ENCODE peak calls at places on chromosomes 16 and 17, in five cellular contexts. O is T-helper 1 cell, M is colonic mucosa, P is astrocyte, U is fibroblast of villous mesenchyme. D is an unnamed sample.

GRCh38 chr17:74345433-74346241 is 16.0 kb downstream of the BTBD17 start:
- DNase-seq in O (no peak), M (no peak), P (no peak), U (no peak), D (no peak)

GRCh38 chr17:81301195-81302144 is 6.4 kb upstream of the SLC38A10 start:
- DNase-seq in O (no peak), M (no peak), P (no peak), U (no peak), D (no peak)

GRCh38 chr16:73059779-73060178 is 11.9 kb upstream of the ZFHX3 start:
- DNase-seq in O (no peak), M (no peak), P (no peak), U (no peak), D (no peak)

GRCh38 chr17:82272495-82273326 is 789 bp downstream of the CSNK1D start:
- DNase-seq in O (no peak), M (peak; percentile 60), P (no peak), U (peak; percentile 19), D (no peak)

GRCh38 chr17:78818932-78819331 is 21.7 kb downstream of the USP36 start:
- DNase-seq in O (peak; percentile 48), M (no peak), P (no peak), U (no peak), D (no peak)

GRCh38 chr16:12653820-12654392 is 149.8 kb downstream of the CPPED1 start:
- DNase-seq in O (no peak), M (no peak), P (no peak), U (no peak), D (no peak)

GRCh38 chr17:40819528-40820125 is 2.8 kb downstream of the KRT10 start:
- DNase-seq in O (no peak), M (no peak), P (peak; percentile 13), U (peak; percentile 37), D (peak; percentile 70)

GRCh38 chr17:41697122-41697962 is 8.7 kb downstream of the EIF1 start:
- DNase-seq in O (no peak), M (peak; percentile 63), P (no peak), U (peak; percentile 99), D (peak; percentile 84)

GRCh38 chr17:76385892-76386786 is 1.7 kb downstream of the SPHK1 start:
- DNase-seq in O (peak; percentile 71), M (peak; percentile 90), P (peak; percentile 62), U (peak; percentile 82), D (peak; percentile 66)

GRCh38 chr17:42779942-42780815 is at the start of gene WNK4:
- DNase-seq in O (no peak), M (peak; percentile 89), P (peak; percentile 37), U (peak; percentile 37), D (peak; percentile 29)

GRCh38 chr17:45131616-45132301 is 556 bp downstream of the PLCD3 start:
- DNase-seq in O (peak; percentile 41), M (peak; percentile 71), P (no peak), U (peak; percentile 44), D (no peak)

GRCh38 chr16:3490911-3491629 is 4.2 kb downstream of the C16orf90 start:
- DNase-seq in O (no peak), M (no peak), P (no peak), U (no peak), D (no peak)

GRCh38 chr17:33684714-33685113 is 391.6 kb upstream of the ASIC2 start:
- DNase-seq in O (no peak), M (no peak), P (no peak), U (no peak), D (no peak)

GRCh38 chr17:77974396-77974795 is 15.9 kb downstream of the TNRC6C start:
- DNase-seq in O (no peak), M (no peak), P (no peak), U (no peak), D (no peak)

GRCh38 chr17:29612094-29612403 is 10.7 kb downstream of the CORO6 start:
- DNase-seq in O (no peak), M (no peak), P (no peak), U (no peak), D (no peak)

GRCh38 chr17:31319253-31319661 is 2.2 kb downstream of the EVI2A start:
- DNase-seq in O (no peak), M (no peak), P (no peak), U (no peak), D (no peak)

GRCh38 chr17:77209330-77209748 is 68.6 kb downstream of the SEC14L1 start:
- DNase-seq in O (no peak), M (no peak), P (no peak), U (no peak), D (no peak)

GRCh38 chr16:53404959-53405358 is 29.3 kb upstream of the RBL2 start:
- DNase-seq in O (no peak), M (no peak), P (no peak), U (no peak), D (no peak)

GRCh38 chr17:67051837-67052236 is 7.5 kb downstream of the CACNG1 start:
- DNase-seq in O (no peak), M (no peak), P (no peak), U (no peak), D (no peak)

GRCh38 chr17:61330174-61331150 is 69.2 kb upstream of the TBX2 start:
- DNase-seq in O (no peak), M (no peak), P (no peak), U (no peak), D (no peak)

GRCh38 chr17:38727661-38728220 is 2.4 kb upstream of the CISD3 start:
- DNase-seq in O (no peak), M (no peak), P (no peak), U (no peak), D (no peak)

GRCh38 chr17:38560503-38561318 is 45.0 kb downstream of the SRCIN1 start:
- DNase-seq in O (no peak), M (no peak), P (peak; percentile 27), U (peak; percentile 36), D (peak; percentile 36)

GRCh38 chr17:41710472-41711090 is 1.6 kb upstream of the GAST start:
- DNase-seq in O (no peak), M (no peak), P (peak; percentile 89), U (peak; percentile 76), D (peak; percentile 88)

GRCh38 chr16:17777461-17777863 is 306.7 kb upstream of the XYLT1 start:
- DNase-seq in O (no peak), M (no peak), P (peak; percentile 49), U (peak; percentile 19), D (peak; percentile 58)

GRCh38 chr16:69340095-69340644 is 598 bp downstream of the NIP7 start:
- DNase-seq in O (no peak), M (no peak), P (no peak), U (no peak), D (peak; percentile 29)

GRCh38 chr17:63550816-63551639 is 751 bp downstream of the DCAF7 start:
- DNase-seq in O (no peak), M (peak; percentile 49), P (peak; percentile 47), U (peak; percentile 45), D (peak; percentile 26)

GRCh38 chr17:2094891-2095535 is 40.1 kb downstream of the HIC1 start:
- DNase-seq in O (no peak), M (no peak), P (peak; percentile 72), U (peak; percentile 79), D (peak; percentile 72)

GRCh38 chr17:48498168-48498840 is 32.5 kb downstream of the HOXB1 start:
- DNase-seq in O (no peak), M (no peak), P (no peak), U (peak; percentile 27), D (no peak)

GRCh38 chr16:85391769-85392583 is 221.1 kb upstream of the GSE1 start:
- DNase-seq in O (no peak), M (peak; percentile 21), P (no peak), U (no peak), D (no peak)

GRCh38 chr16:3047387-3047720 is 993 bp downstream of the MMP25 start:
- DNase-seq in O (no peak), M (no peak), P (no peak), U (no peak), D (no peak)

GRCh38 chr17:47742319-47743181 is 9.5 kb downstream of the TBX21 start:
- DNase-seq in O (no peak), M (no peak), P (no peak), U (peak; percentile 8), D (no peak)

GRCh38 chr16:57505169-57505568 is 18.9 kb upstream of the DOK4 start:
- DNase-seq in O (no peak), M (no peak), P (no peak), U (no peak), D (no peak)

GRCh38 chr17:83083368-83084201 is 4.2 kb downstream of the METRNL start:
- DNase-seq in O (no peak), M (peak; percentile 58), P (peak; percentile 99), U (peak; percentile 97), D (peak; percentile 93)

GRCh38 chr17:68955181-68955841 is at the start of gene ABCA8:
- DNase-seq in O (no peak), M (no peak), P (peak; percentile 19), U (peak; percentile 69), D (peak; percentile 84)